ENCODE peak calls at places on chromosomes 16 and 17, in nine cellular contexts. M is tibial nerve; X is stomach; I is astrocyte of the spinal cord; J is cardiac fibroblast; O is left ventricle myocardium inferior; F is A549; G is CD4-positive, alpha-beta T cell; Q is nephron progenitor cell. S is an unnamed sample.

GRCh38 chr17:39618252-39618913 is 8.4 kb upstream of the PPP1R1B start:
- DNase-seq in M (no peak), X (no peak), I (no peak), J (no peak), O (no peak), F (peak; percentile 65), G (no peak), Q (no peak), S (no peak)

GRCh38 chr16:76653390-76654026 is 376.3 kb downstream of the CNTNAP4 start:
- DNase-seq in M (no peak), X (no peak), I (peak; percentile 46), J (peak; percentile 65), O (no peak), F (peak; percentile 32), G (no peak), Q (peak; percentile 37), S (peak; percentile 27)

GRCh38 chr16:64715624-64716023 is 406.2 kb downstream of the CDH11 start:
- DNase-seq in M (no peak), X (no peak), I (no peak), J (no peak), O (no peak), F (no peak), G (no peak), Q (no peak), S (no peak)

GRCh38 chr16:69709456-69710084 is 16.8 kb downstream of the NQO1 start:
- DNase-seq in M (no peak), X (no peak), I (peak; percentile 69), J (peak; percentile 82), O (no peak), F (peak; percentile 58), G (no peak), Q (no peak), S (peak; percentile 54)

GRCh38 chr17:47918003-47918402 is 22.0 kb downstream of the SP2 start:
- DNase-seq in M (no peak), X (no peak), I (no peak), J (no peak), O (no peak), F (no peak), G (no peak), Q (no peak), S (no peak)

GRCh38 chr17:2935622-2936021 is 127.8 kb downstream of the OR1D5 start:
- DNase-seq in M (no peak), X (no peak), I (no peak), J (no peak), O (no peak), F (no peak), G (no peak), Q (no peak), S (no peak)

GRCh38 chr16:65372171-65372570 is 250.3 kb upstream of the CDH11 start:
- DNase-seq in M (no peak), X (no peak), I (no peak), J (no peak), O (no peak), F (no peak), G (no peak), Q (no peak), S (no peak)

GRCh38 chr16:1772362-1772907 is at the start of gene EME2:
- DNase-seq in M (no peak), X (no peak), I (no peak), J (no peak), O (no peak), F (no peak), G (peak; percentile 27), Q (peak; percentile 37), S (no peak)

GRCh38 chr16:85348921-85349334 is 236.7 kb upstream of the CIBAR2 start:
- DNase-seq in M (no peak), X (no peak), I (no peak), J (no peak), O (no peak), F (no peak), G (no peak), Q (no peak), S (no peak)

GRCh38 chr16:46638947-46639925 is 18.1 kb upstream of the SHCBP1 start:
- DNase-seq in M (no peak), X (no peak), I (peak; percentile 57), J (no peak), O (no peak), F (no peak), G (no peak), Q (no peak), S (no peak)

GRCh38 chr16:57013268-57013667 is 23.9 kb downstream of the NLRC5 start:
- DNase-seq in M (no peak), X (no peak), I (peak; percentile 56), J (no peak), O (no peak), F (no peak), G (no peak), Q (no peak), S (no peak)

GRCh38 chr17:81884520-81884919 is 6.9 kb downstream of the ALYREF start:
- DNase-seq in M (no peak), X (no peak), I (no peak), J (peak; percentile 48), O (no peak), F (no peak), G (no peak), Q (no peak), S (no peak)

GRCh38 chr17:75723201-75723930 is 2.1 kb downstream of the ITGB4 start:
- DNase-seq in M (no peak), X (peak; percentile 77), I (no peak), J (no peak), O (peak; percentile 34), F (no peak), G (no peak), Q (no peak), S (no peak)

DNA sequence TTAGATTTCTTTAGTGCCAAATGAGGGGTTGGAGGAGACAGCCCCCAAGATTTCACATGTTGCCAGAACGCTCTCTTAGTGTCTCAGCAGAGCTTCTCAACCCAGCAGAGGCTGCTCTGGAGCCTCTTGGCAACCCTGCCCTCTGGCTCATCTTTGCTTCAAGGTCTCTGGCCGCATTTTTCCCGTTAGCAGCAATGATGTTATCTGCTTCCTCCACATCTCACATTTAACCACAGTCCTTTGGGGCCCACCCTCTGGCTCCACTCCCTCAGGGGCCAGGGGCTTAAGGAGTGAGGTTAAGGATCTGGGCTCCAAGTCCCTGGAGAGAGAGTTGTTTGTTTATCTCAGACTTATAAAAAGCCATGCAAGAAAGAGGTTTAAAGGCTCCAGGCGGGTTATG is 3.3 kb upstream of the XYLT1 start:
- DNase-seq in M (no peak), X (no peak), I (no peak), J (peak; percentile 11), O (no peak), F (no peak), G (no peak), Q (no peak), S (no peak)
- TF ChIP-seq CTCF in M (no peak), X (no peak), I (no peak), J (no peak), O (no peak), F (no peak), G (no peak), Q (no peak), S (no peak)

GRCh38 chr17:35765731-35766488 is 5.2 kb downstream of the C17orf50 start:
- DNase-seq in M (no peak), X (no peak), I (no peak), J (no peak), O (no peak), F (no peak), G (no peak), Q (no peak), S (no peak)

GRCh38 chr17:35765086-35765710 is 4.5 kb downstream of the C17orf50 start:
- DNase-seq in M (no peak), X (no peak), I (no peak), J (no peak), O (no peak), F (no peak), G (no peak), Q (no peak), S (no peak)

GRCh38 chr17:35766489-35766877 is 5.8 kb downstream of the C17orf50 start:
- DNase-seq in M (no peak), X (no peak), I (no peak), J (no peak), O (no peak), F (no peak), G (no peak), Q (no peak), S (no peak)

GRCh38 chr17:35768796-35769195 is 8.1 kb downstream of the C17orf50 start:
- DNase-seq in M (no peak), X (no peak), I (no peak), J (no peak), O (no peak), F (no peak), G (no peak), Q (no peak), S (no peak)

DNA sequence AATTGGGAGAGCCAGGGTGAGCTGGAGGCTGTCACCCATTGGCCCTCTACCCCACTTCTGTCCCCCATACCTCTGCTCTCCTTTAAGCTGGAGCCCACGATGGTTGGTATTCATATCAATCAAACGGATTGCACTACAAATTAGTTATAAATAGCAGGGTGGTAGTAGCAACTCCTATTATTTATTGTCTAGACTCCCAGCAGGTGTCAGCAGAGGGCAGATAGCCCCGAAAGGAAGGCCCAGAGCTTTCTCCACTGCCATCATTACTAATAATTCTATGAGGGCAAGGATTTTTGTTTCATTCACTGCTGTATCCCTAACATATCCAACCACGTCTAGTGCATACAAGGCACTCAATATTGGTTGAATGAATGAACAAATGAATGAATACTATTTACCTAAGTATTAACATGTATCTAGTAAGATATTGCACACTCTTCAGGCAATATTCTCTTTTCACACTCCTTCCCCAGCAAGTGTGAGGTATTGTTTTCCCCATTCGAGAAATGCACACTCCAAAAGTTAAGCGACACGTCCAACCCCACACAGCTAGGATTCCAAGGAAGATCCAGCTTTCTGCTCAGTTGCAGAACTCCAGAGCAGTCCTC is 6.3 kb downstream of the C17orf50 start:
- DNase-seq in M (no peak), X (peak; percentile 59), I (peak; percentile 36), J (peak; percentile 68), O (no peak), F (peak; percentile 85), G (peak; percentile 22), Q (no peak), S (peak; percentile 60)
- TF ChIP-seq CTCF in M (peak; percentile 54), X (peak; percentile 32), I (peak; percentile 52), J (peak; percentile 65), O (peak; percentile 69), F (peak; percentile 93), G (peak; percentile 49), Q (peak; percentile 33), S (peak; percentile 28)

GRCh38 chr17:19507673-19508326 is 25.9 kb upstream of the SLC47A1 start:
- DNase-seq in M (peak; percentile 92), X (peak; percentile 91), I (peak; percentile 90), J (peak; percentile 95), O (peak; percentile 80), F (peak; percentile 93), G (peak; percentile 78), Q (peak; percentile 91), S (peak; percentile 85)
- TF ChIP-seq CTCF in M (no peak), X (no peak), I (peak; percentile 10), J (peak; percentile 6), O (no peak), F (no peak), G (no peak), Q (no peak), S (no peak)

DNA sequence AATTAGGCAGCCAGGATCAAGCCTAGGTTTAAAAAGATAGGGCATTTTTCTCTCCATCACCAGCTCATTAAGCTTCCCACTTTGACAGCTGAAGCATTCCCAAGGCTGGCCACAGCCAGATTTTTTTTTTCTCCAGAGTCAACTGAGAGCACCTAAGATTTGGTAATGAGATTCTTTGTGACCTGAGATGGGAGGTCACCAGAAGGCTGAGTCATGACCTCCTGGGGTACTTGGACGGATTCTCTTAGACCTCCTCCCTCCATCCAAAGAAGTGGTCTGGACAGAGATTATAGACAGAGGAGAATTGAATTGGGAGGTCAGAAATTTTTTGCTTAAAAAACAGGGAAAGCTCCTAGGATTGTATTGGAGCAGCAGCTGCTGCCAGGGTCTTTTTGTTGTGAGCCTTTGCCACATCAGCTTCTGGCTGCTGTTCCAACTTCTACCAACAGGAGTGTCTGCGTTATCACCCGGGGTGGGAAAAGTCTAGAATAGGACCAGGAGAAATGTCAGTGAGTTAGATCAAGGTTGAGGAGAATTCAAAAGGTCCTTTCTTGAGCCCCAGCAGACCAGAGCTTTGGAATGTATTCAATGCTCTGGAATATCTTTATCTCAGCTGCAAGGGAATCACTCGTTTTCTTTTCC is 221.2 kb upstream of the N4BP1 start:
- DNase-seq in M (no peak), X (no peak), I (no peak), J (no peak), O (no peak), F (peak; percentile 6), G (no peak), Q (peak; percentile 21), S (no peak)
- TF ChIP-seq CTCF in M (no peak), X (no peak), I (no peak), J (no peak), O (peak; percentile 41), F (no peak), G (no peak), Q (peak; percentile 51), S (no peak)

S was measured in GM10248.